ENCODE peak calls at places on chromosomes 6 and 20, in five cellular contexts. F is AG04450, B is fibroblast of the aortic adventitia, G is colonic mucosa, A is epithelial cell of esophagus. N is an unnamed sample.

GRCh38 chr6:14722704-14723103 is 523.2 kb upstream of the JARID2 start:
- DNase-seq in F (no peak), A (no peak), G (no peak), B (no peak), N (no peak)

GRCh38 chr6:131597448-131597847 is 24.4 kb downstream of the ARG1 start:
- DNase-seq in A (no peak), G (no peak), B (no peak), F (no peak), N (peak)

GRCh38 chr6:161654209-161654608 is 380.3 kb upstream of the AGPAT4 start:
- DNase-seq in G (no peak), A (no peak), B (no peak), F (no peak), N (no peak)

GRCh38 chr6:163338671-163339405 is 75.7 kb upstream of the QKI start:
- DNase-seq in A (peak), F (no peak), G (no peak), B (peak), N (no peak)

GRCh38 chr6:132820629-132821381 is 6.4 kb downstream of the RPS12 start:
- DNase-seq in B (peak), A (peak), F (no peak), G (no peak), N (peak)

GRCh38 chr6:4613381-4613780 is 162.8 kb upstream of the CDYL start:
- DNase-seq in A (no peak), B (no peak), G (no peak), F (no peak), N (no peak)

GRCh38 chr20:56400001-56400640 is 7.7 kb downstream of the CSTF1 start:
- DNase-seq in B (peak), G (peak), A (peak), F (peak), N (peak)

GRCh38 chr20:47066484-47067270 is 172.0 kb downstream of the EYA2 start:
- DNase-seq in B (no peak), G (no peak), A (no peak), F (peak), N (no peak)

GRCh38 chr6:63352587-63353281 is 33.0 kb upstream of the LGSN start:
- DNase-seq in G (peak), A (peak), B (peak), F (peak), N (peak)

GRCh38 chr6:25007269-25007699 is 71.5 kb upstream of the RIPOR2 start:
- DNase-seq in F (no peak), G (no peak), A (peak), B (no peak), N (no peak)

GRCh38 chr20:35264755-35265154 is 13.2 kb downstream of the MMP24OS start:
- DNase-seq in B (no peak), F (no peak), A (peak), G (no peak), N (peak)

GRCh38 chr6:106820412-106820852 is 154.1 kb downstream of the CD24 start:
- DNase-seq in A (no peak), F (no peak), B (peak), G (no peak), N (no peak)

GRCh38 chr6:89828988-89829590 is 591 bp upstream of the CASP8AP2 start:
- DNase-seq in B (no peak), G (peak), A (no peak), F (no peak), N (no peak)

GRCh38 chr20:58886546-58886945 is 34.0 kb downstream of the GNAS start:
- DNase-seq in A (no peak), B (no peak), F (no peak), G (no peak), N (no peak)

GRCh38 chr20:59800309-59800708 is 133.1 kb downstream of the SYCP2 start:
- DNase-seq in A (no peak), G (no peak), F (no peak), B (no peak), N (no peak)

GRCh38 chr6:1395941-1396908 is 6.8 kb downstream of the FOXF2 start:
- DNase-seq in G (no peak), A (no peak), B (no peak), F (no peak), N (no peak)

GRCh38 chr20:41205313-41205712 is 68.0 kb downstream of the PLCG1 start:
- DNase-seq in A (no peak), G (no peak), B (no peak), F (no peak), N (no peak)

GRCh38 chr20:37042986-37043972 is 52.5 kb downstream of the RBL1 start:
- DNase-seq in B (no peak), G (no peak), F (no peak), A (no peak), N (no peak)

GRCh38 chr6:13767121-13767794 is 47.1 kb downstream of the MCUR1 start:
- DNase-seq in B (peak), A (no peak), G (peak), F (no peak), N (peak)

GRCh38 chr20:10419550-10420133 is 14.4 kb downstream of the MKKS start:
- DNase-seq in F (no peak), B (no peak), A (peak), G (no peak), N (no peak)

GRCh38 chr6:76703786-76704185 is 631.3 kb upstream of the IMPG1 start:
- DNase-seq in B (no peak), F (no peak), G (no peak), A (peak), N (no peak)

GRCh38 chr6:2684059-2684749 is 66.5 kb downstream of the MYLK4 start:
- DNase-seq in F (no peak), B (no peak), A (peak), G (no peak), N (no peak)

GRCh38 chr6:155126727-155127439 is 131.8 kb downstream of the TIAM2 start:
- DNase-seq in F (no peak), G (no peak), B (peak), A (peak), N (no peak)

GRCh38 chr6:28107506-28107905 is 16.9 kb upstream of the ZSCAN16 start:
- DNase-seq in B (no peak), F (no peak), A (no peak), G (no peak), N (no peak)

GRCh38 chr20:15925376-15925775 is 647.9 kb downstream of the KIF16B start:
- DNase-seq in G (no peak), F (no peak), B (no peak), A (no peak), N (no peak)

GRCh38 chr6:12369781-12370262 is 79.7 kb downstream of the EDN1 start:
- DNase-seq in A (peak), B (no peak), F (no peak), G (no peak), N (no peak)

GRCh38 chr6:37673436-37673835 is 24.2 kb downstream of the MDGA1 start:
- DNase-seq in G (no peak), F (no peak), B (no peak), A (no peak), N (peak)

GRCh38 chr20:34989670-34990069 is 34.0 kb downstream of the MYH7B start:
- DNase-seq in F (no peak), G (no peak), B (no peak), A (no peak), N (no peak)

GRCh38 chr6:168102093-168102985 is 23.3 kb upstream of the FRMD1 start:
- DNase-seq in B (no peak), G (no peak), A (no peak), F (no peak), N (peak)

GRCh38 chr6:11414564-11414963 is 123.0 kb upstream of the TMEM170B start:
- DNase-seq in F (no peak), A (peak), G (no peak), B (no peak), N (peak)

GRCh38 chr6:3899970-3900439 is 50.8 kb downstream of the FAM50B start:
- DNase-seq in F (no peak), A (peak), B (no peak), G (no peak), N (no peak)

GRCh38 chr20:43721429-43722152 is 5.2 kb downstream of the GTSF1L start:
- DNase-seq in G (no peak), F (no peak), B (no peak), A (peak), N (no peak)

GRCh38 chr6:138107752-138108592 is 753 bp upstream of the PERP start:
- DNase-seq in F (no peak), A (no peak), G (peak), B (no peak), N (peak)